ENCODE peak calls at places on chromosomes 5 and 9, in nine cellular contexts. C is spleen, J is right lobe of liver, G is IMR-90, S is heart right ventricle, H is Panc1, P is tibial artery, D is left ventricle myocardium inferior, X is lower lobe of right lung. T is an unnamed sample.

GRCh38 chr9:36141288-36141687 is 4.8 kb downstream of the GLIPR2 start:
- DNase-seq in P (no peak), S (no peak), G (peak; percentile 41), H (no peak), C (peak; percentile 74), X (no peak), J (no peak), D (no peak), T (no peak)

GRCh38 chr9:93116049-93116961 is 17.7 kb downstream of the NINJ1 start:
- DNase-seq in H (no peak), G (peak; percentile 72), D (peak; percentile 72), X (peak; percentile 91), C (peak; percentile 93), S (peak; percentile 72), P (peak; percentile 83), J (peak; percentile 92), T (peak; percentile 91)

GRCh38 chr5:139514486-139514856 is 31.9 kb upstream of the STING1 start:
- DNase-seq in J (no peak), P (no peak), X (no peak), D (no peak), H (no peak), G (no peak), S (no peak), C (no peak), T (no peak)

GRCh38 chr9:34246453-34246852 is 67.6 kb downstream of the UBAP1 start:
- DNase-seq in C (no peak), X (no peak), H (no peak), P (no peak), G (no peak), J (no peak), S (no peak), D (no peak), T (no peak)

GRCh38 chr5:40615586-40616193 is 64.0 kb upstream of the PTGER4 start:
- DNase-seq in P (no peak), S (no peak), C (no peak), D (no peak), X (no peak), G (peak; percentile 29), J (no peak), H (no peak), T (no peak)

GRCh38 chr9:2473691-2474090 is 147.9 kb upstream of the VLDLR start:
- DNase-seq in S (no peak), C (no peak), H (no peak), G (no peak), X (no peak), P (no peak), D (no peak), J (no peak), T (no peak)

GRCh38 chr9:123507992-123508391 is 152.0 kb downstream of the CRB2 start:
- DNase-seq in H (no peak), G (peak; percentile 21), X (no peak), C (no peak), D (no peak), P (no peak), J (no peak), S (no peak), T (no peak)

GRCh38 chr5:134533115-134533815 is 7.8 kb downstream of the JADE2 start:
- DNase-seq in G (no peak), H (no peak), J (no peak), X (peak; percentile 74), S (no peak), D (peak; percentile 76), P (peak; percentile 91), C (peak; percentile 60), T (peak; percentile 94)

GRCh38 chr9:86720893-86721698 is 226.2 kb downstream of the GAS1 start:
- DNase-seq in S (no peak), C (no peak), D (no peak), J (no peak), X (no peak), G (no peak), H (no peak), P (no peak), T (peak; percentile 54)

GRCh38 chr9:114291064-114291474 is 31.8 kb upstream of the ORM1 start:
- DNase-seq in P (peak; percentile 55), D (peak; percentile 65), X (peak; percentile 77), J (peak; percentile 76), H (no peak), C (peak; percentile 91), G (peak; percentile 67), S (peak; percentile 62), T (peak; percentile 82)

GRCh38 chr9:109716631-109717030 is 63.4 kb upstream of the PALM2AKAP2 start:
- DNase-seq in C (no peak), P (no peak), G (no peak), X (no peak), J (no peak), H (no peak), D (no peak), S (no peak), T (no peak)

DNA sequence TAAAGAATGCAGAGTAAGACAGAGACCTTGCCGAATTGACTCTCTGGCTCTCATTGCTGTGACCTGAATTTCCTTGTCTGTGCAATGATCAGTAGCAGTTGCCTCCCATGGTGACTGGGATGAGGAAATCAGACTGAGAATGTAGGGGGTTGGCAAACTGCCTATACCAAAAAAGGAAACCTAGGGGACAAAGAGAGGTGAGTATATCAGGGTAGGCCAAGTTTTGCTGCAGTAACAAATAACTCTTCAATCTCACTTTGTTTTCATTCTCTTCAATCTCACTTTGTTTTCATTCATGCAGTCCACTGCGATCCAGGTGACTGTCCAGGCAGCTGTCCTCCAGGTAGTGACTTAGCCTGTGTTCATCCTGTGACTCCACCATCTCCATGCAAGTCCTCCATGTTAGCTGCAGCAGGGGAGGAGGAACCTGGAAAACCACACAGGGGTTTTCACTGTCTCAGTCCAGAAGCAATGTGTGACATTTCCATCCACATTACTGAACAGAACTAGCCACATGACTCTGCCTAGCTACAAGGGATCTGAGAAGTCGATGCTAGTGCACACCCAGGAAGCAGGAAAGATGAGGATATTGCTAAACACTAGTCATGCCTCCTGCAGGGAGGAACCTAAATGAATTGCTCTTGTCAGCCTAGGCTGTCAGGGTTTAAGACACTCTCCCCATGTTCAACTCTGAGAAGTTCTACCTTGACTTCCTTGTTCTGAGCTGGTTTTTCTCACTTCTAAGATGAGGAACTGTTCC is 26.0 kb downstream of the TMEM174 start:
- DNase-seq in H (no peak), S (no peak), P (no peak), C (no peak), J (no peak), X (no peak), G (no peak), D (no peak), T (no peak)
- H3K27ac ChIP-seq in H (no peak overlapping the region), S (no peak overlapping the region), P (no peak overlapping the region), C (no peak overlapping the region), J (no peak overlapping the region), X (no peak overlapping the region), G (no peak overlapping the region), D (no peak overlapping the region), T (no peak overlapping the region)

GRCh38 chr5:178590141-178590923 is at the start of gene COL23A1:
- DNase-seq in G (peak; percentile 43), D (peak; percentile 72), S (peak; percentile 75), P (peak; percentile 39), H (peak; percentile 15), J (peak; percentile 70), X (peak; percentile 68), C (peak; percentile 90), T (no peak)

GRCh38 chr5:178588769-178589168 is 1.4 kb downstream of the COL23A1 start:
- DNase-seq in J (no peak), H (no peak), C (no peak), X (no peak), D (no peak), S (no peak), P (no peak), G (no peak), T (no peak)

GRCh38 chr5:178587793-178588611 is 2.2 kb downstream of the COL23A1 start:
- DNase-seq in D (no peak), J (no peak), C (no peak), X (no peak), S (no peak), H (no peak), P (no peak), G (no peak), T (no peak)

GRCh38 chr5:178590924-178591423 is 781 bp upstream of the COL23A1 start:
- DNase-seq in D (no peak), J (no peak), G (peak; percentile 4), C (no peak), H (no peak), S (peak; percentile 18), X (no peak), P (no peak), T (no peak)

DNA sequence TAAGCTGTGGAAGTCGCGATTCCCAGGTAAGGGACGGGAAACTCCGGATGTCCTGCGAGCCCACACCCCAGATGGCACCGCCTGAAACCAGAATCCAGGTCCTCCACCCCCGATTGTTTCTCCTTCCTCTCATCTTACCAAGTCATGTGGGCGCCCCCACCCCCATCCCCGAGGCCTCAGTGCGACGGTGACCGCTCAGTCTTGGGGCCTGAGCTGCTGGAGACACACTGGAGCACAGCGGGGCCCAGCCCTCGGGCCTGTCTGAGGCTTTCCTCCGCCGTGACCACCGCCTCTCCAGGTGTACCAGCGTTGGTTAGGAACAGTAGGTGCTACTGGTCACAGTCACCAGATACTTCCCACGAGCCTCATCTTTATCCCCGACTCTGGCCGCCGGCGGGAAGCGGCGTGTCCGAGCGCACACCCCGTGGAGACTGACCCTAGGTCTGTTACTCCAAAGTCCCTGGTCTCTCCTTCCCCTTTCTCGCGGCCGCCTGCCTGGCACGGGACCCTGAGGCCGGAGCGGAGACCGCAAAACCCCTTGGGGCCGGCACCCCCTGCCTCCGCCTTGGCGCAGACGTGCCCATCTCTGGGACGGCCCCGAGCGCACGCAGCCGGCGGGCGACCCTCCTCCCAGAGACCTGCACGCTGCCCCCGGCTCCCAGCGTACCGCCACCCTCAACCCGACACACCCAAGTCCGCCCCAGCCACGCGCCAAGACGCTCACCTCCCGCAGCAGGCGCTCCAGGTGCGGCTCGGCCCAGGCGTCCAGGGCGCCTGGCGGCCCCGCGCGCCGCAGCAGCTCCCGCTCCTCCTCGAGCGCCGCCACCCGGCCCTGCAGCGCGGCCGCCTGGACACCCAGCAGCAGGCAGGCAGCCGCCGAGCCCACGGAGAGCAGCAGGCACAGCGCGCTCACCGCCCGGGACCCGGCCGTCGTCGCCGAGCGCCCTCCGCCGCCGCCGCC is 733 bp downstream of the COL23A1 start:
- DNase-seq in J (no peak), X (no peak), S (no peak), H (no peak), P (no peak), D (peak; percentile 41), C (peak; percentile 81), G (peak; percentile 11), T (no peak)
- TF ChIP-seq CTCF in J (no peak), X (no peak), S (peak; percentile 29), H (no peak), P (no peak), D (peak; percentile 43), C (no peak), G (peak; percentile 20), T (peak; percentile 36)

DNA sequence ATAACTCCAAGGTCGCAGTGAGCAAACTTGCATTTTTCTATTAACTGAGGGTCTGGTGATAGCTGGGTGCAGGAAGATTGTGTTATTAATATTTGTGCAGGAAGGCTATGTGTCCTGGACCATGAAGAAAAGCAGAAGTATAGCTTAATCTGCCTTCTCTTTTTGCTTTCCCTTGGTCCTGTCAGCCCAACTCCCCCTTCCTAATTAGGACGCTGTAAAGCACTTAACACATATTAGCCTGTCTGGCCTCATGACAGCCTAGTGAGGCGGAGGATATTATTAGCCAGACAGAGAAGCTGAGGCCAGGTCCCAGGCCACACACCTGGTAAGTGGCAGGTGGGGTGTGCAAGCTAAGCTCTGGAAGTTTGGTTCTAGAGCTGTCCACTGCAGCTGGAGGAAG is 29.5 kb downstream of the SLC46A2 start:
- DNase-seq in D (no peak), X (no peak), J (no peak), H (no peak), C (no peak), G (no peak), P (no peak), S (no peak), T (no peak)
- H3K4me1 ChIP-seq in D (peaks cover 19% of the 10 kb centered on the region), X (peaks cover 72% of the 10 kb centered on the region), J (no peaks in the 10 kb centered on the region), H (no peaks in the 10 kb centered on the region), C (peaks cover 68% of the 10 kb centered on the region), G (peaks cover 16% of the 10 kb centered on the region), P (no peaks in the 10 kb centered on the region), S (no peaks in the 10 kb centered on the region), T (no peaks in the 10 kb centered on the region)

GRCh38 chr9:107064378-107064777 is 201.4 kb downstream of the ZNF462 start:
- DNase-seq in S (no peak), G (no peak), D (no peak), C (no peak), H (no peak), P (no peak), J (no peak), X (no peak), T (no peak)
- H3K27ac ChIP-seq in S (no peak overlapping the region), G (no peak overlapping the region), D (no peak overlapping the region), C (no peak overlapping the region), H (no peak overlapping the region), P (no peak overlapping the region), J (no peak overlapping the region), X (no peak overlapping the region), T (no peak overlapping the region)